ENCODE peak calls at places on chromosomes 13 and 19, in eight cellular contexts. One of them, this sample, is unnamed. For H3K9me3, the result is how much of the 10 kb centered on the place peaks cover.

GRCh38 chr13:110811008-110811720 is 97.7 kb downstream of the ING1 start:
- DNase-seq in breast epithelium: no peak
- DNase-seq in spleen: no peak
- DNase-seq in vagina: no peak
- DNase-seq in HepG2: no peak
- DNase-seq in sigmoid colon: no peak
- DNase-seq in H1: no peak
- DNase-seq in stomach: no peak
- DNase-seq in this sample: no peak

GRCh38 chr13:75587679-75588078 is 38.1 kb downstream of the UCHL3 start:
- DNase-seq in breast epithelium: no peak
- DNase-seq in spleen: no peak
- DNase-seq in vagina: no peak
- DNase-seq in HepG2: peak
- DNase-seq in sigmoid colon: no peak
- DNase-seq in H1: no peak
- DNase-seq in stomach: no peak
- DNase-seq in this sample: no peak

GRCh38 chr13:25908390-25908789 is 143.4 kb downstream of the SHISA2 start:
- DNase-seq in breast epithelium: no peak
- DNase-seq in spleen: no peak
- DNase-seq in vagina: no peak
- DNase-seq in HepG2: no peak
- DNase-seq in sigmoid colon: no peak
- DNase-seq in H1: no peak
- DNase-seq in stomach: no peak
- DNase-seq in this sample: no peak

GRCh38 chr13:106357198-106357597 is 178.3 kb downstream of the EFNB2 start:
- DNase-seq in breast epithelium: no peak
- DNase-seq in spleen: no peak
- DNase-seq in vagina: no peak
- DNase-seq in HepG2: no peak
- DNase-seq in sigmoid colon: no peak
- DNase-seq in H1: no peak
- DNase-seq in stomach: no peak
- DNase-seq in this sample: no peak

GRCh38 chr13:105984236-105984635 is 551.2 kb downstream of the EFNB2 start:
- DNase-seq in breast epithelium: no peak
- DNase-seq in spleen: no peak
- DNase-seq in vagina: no peak
- DNase-seq in HepG2: no peak
- DNase-seq in sigmoid colon: no peak
- DNase-seq in H1: no peak
- DNase-seq in stomach: no peak
- DNase-seq in this sample: no peak

GRCh38 chr13:41291246-41291645 is 19.8 kb upstream of the NAA16 start:
- DNase-seq in breast epithelium: no peak
- DNase-seq in spleen: no peak
- DNase-seq in vagina: no peak
- DNase-seq in HepG2: no peak
- DNase-seq in sigmoid colon: no peak
- DNase-seq in H1: no peak
- DNase-seq in stomach: no peak
- DNase-seq in this sample: no peak

GRCh38 chr13:37621811-37622361 is 23.3 kb upstream of the POSTN start:
- DNase-seq in breast epithelium: no peak
- DNase-seq in spleen: no peak
- DNase-seq in vagina: no peak
- DNase-seq in HepG2: no peak
- DNase-seq in sigmoid colon: no peak
- DNase-seq in H1: no peak
- DNase-seq in stomach: no peak
- DNase-seq in this sample: no peak

GRCh38 chr13:76758257-76758656 is 127.9 kb downstream of the KCTD12 start:
- DNase-seq in breast epithelium: no peak
- DNase-seq in spleen: no peak
- DNase-seq in vagina: no peak
- DNase-seq in HepG2: no peak
- DNase-seq in sigmoid colon: no peak
- DNase-seq in H1: no peak
- DNase-seq in stomach: no peak
- DNase-seq in this sample: no peak

DNA sequence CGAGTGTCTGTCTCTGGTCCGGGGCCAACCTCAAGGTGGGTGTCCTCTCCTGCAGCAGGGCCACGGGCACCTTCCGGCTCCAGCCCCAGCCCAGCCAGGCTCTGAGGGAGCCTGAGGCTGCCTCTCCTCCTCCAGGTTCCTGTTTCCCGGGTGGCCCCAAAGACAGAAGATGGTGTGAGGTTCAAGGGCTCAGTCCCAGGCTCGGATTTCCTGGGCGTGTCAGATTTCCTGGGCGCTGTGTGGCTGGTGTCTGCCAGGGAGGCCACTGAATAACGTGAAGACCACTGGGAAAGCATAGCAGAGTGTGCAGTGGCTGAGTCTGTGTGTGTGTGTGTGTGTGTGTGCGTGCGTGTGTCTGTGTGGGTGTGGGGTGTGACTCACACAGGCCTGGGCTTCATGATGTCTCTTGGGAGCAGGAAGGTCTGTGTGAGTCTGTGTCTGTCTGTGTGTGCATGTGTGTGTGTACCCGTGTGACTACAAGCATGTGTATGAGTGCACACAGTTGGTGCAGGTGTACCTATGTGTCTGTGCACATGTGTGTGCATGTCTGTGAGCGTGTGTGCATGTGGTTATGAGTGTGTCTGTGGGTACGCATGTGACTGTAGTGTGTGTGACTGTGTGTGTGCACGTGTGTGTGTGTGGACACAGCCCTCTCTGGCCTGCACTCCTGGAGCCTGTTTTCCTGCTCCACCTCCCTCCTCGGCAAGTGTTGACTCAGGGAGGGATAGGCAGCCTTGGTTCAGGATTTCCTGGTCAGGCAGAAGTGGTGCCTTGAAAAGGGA is 28.3 kb downstream of the CEBPA start:
- DNase-seq in breast epithelium: peak
- DNase-seq in spleen: peak
- DNase-seq in vagina: no peak
- DNase-seq in HepG2: peak
- DNase-seq in sigmoid colon: no peak
- DNase-seq in H1: no peak
- DNase-seq in stomach: peak
- DNase-seq in this sample: no peak
- H3K27ac ChIP-seq in breast epithelium: peak
- H3K27ac ChIP-seq in spleen: peak
- H3K27ac ChIP-seq in vagina: peak
- H3K27ac ChIP-seq in HepG2: peak
- H3K27ac ChIP-seq in sigmoid colon: no peak
- H3K27ac ChIP-seq in H1: no peak
- H3K27ac ChIP-seq in stomach: peak
- H3K27ac ChIP-seq in this sample: peak

DNA sequence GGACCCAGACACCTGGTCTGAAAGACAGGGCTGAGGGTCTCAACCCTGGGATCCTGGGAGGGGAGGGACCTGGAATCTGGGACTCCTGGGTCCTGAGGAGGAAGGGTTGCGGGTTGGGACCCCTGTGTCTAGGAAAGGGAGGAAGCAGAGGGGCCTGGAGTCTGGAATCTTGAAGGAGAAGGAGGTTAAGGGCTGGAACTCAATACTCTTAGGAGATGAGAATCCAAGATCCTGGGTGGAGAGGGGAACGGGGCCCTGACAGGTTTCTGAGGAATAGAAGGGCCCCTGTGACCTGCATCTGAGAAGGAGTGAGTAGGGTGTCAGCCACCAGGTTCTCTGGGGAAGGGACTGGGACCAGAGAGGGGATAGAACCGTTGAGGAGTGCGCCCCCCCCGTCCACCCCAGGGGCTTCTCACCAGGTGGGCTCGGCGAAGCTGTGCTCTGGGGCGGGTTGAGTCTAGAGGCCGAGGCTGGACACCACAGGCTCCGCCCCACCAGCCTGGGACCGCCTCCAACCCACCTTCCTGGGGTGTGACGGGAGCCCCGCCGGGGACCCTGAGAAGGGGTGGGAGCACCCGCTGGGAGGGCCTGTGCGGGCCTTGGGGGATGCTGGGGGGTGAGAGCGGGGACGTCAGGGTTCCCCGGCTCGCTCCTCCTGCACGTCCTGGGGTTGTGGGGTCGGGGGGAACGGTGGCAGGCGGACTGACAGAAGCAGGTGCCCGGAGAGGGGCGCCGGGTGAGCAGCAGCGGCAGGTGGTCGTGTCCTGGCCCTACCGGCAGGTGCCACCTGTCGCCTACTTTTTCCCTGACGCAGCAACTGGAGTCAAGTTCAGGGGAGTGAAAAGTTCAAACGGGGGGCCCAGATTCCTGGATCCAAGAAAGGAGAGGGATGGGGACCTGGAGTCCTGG is at the start of gene MAMSTR:
- DNase-seq in breast epithelium: no peak
- DNase-seq in spleen: peak
- DNase-seq in vagina: no peak
- DNase-seq in HepG2: no peak
- DNase-seq in sigmoid colon: no peak
- DNase-seq in H1: no peak
- DNase-seq in stomach: no peak
- DNase-seq in this sample: no peak
- TF ChIP-seq POLR2AphosphoS5 in breast epithelium: no peak
- TF ChIP-seq POLR2AphosphoS5 in spleen: peak
- TF ChIP-seq POLR2AphosphoS5 in vagina: no peak
- TF ChIP-seq POLR2AphosphoS5 in HepG2: no peak
- TF ChIP-seq POLR2AphosphoS5 in sigmoid colon: no peak
- TF ChIP-seq POLR2AphosphoS5 in H1: no peak
- TF ChIP-seq POLR2AphosphoS5 in stomach: no peak
- TF ChIP-seq POLR2AphosphoS5 in this sample: no peak

DNA sequence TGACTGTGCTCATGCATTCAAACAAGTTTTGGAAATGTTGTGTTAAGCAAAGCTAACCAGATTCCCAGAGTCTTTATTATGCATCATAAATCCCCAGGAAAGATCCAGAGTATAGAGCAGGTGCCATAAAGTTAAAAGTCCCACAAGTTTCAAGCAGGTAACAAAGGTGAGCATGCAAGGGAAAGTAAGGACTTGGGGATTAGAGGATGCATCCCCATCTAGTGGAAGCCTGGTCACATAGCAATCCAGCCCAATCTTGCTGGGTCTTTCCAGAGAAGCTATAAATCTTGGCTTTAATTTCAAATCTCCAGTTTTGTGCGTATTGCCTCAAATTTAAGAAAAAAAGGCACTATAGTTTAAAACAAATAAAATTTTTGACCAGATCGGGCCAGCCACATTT is 72.7 kb downstream of the ZNF254 start:
- DNase-seq in breast epithelium: no peak
- DNase-seq in spleen: no peak
- DNase-seq in vagina: no peak
- DNase-seq in HepG2: peak
- DNase-seq in sigmoid colon: no peak
- DNase-seq in H1: peak
- DNase-seq in stomach: no peak
- DNase-seq in this sample: no peak
- H3K9me3 ChIP-seq in breast epithelium: under half
- H3K9me3 ChIP-seq in spleen: half or more
- H3K9me3 ChIP-seq in vagina: under half
- H3K9me3 ChIP-seq in HepG2: half or more
- H3K9me3 ChIP-seq in sigmoid colon: under half
- H3K9me3 ChIP-seq in H1: half or more
- H3K9me3 ChIP-seq in stomach: under half
- H3K9me3 ChIP-seq in this sample: half or more

DNA sequence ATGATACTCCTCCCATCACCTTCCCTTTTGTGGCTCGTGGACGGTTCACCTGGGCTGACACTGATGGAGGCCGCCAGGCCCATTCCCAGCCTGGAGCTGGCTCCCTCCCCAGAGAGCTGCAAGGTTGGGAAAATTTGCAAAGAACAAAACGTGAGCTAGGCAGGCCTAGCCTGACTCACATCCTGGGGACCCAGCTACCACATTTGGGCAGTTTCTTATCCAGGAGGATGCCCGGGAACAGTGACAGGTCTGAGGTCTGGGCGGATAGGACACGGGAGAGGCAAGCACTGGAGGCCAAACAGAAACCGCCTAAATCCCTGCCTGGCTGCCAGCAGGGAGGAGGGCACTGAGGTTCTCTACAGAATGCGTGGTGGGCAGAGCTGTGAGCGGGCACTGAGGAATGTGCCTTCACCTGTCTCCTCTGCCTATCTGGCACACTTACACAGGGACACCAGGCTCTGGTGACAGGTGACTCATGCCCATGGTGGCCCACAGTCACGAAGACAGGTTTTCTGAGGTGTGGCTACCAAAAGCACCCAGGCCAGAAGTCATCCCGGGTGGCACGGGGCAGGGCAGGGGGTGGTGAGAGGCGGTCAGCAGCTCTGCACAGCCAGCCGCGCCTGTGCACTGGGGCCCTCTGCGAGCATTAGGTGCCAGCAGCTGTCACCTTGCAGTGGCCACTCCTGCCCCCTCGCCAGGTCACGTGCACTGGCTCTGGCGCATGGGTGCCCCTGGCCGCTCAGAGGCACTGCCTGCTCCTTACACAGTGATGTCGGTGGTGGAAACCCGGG is 23.2 kb downstream of the SH3GL1 start:
- DNase-seq in breast epithelium: no peak
- DNase-seq in spleen: no peak
- DNase-seq in vagina: no peak
- DNase-seq in HepG2: no peak
- DNase-seq in sigmoid colon: peak
- DNase-seq in H1: no peak
- DNase-seq in stomach: peak
- DNase-seq in this sample: no peak
- H3K27ac ChIP-seq in breast epithelium: peak
- H3K27ac ChIP-seq in spleen: peak
- H3K27ac ChIP-seq in vagina: peak
- H3K27ac ChIP-seq in HepG2: no peak
- H3K27ac ChIP-seq in sigmoid colon: peak
- H3K27ac ChIP-seq in H1: no peak
- H3K27ac ChIP-seq in stomach: peak
- H3K27ac ChIP-seq in this sample: peak

GRCh38 chr13:100106705-100107104 is 17.8 kb downstream of the PCCA start:
- DNase-seq in breast epithelium: no peak
- DNase-seq in spleen: no peak
- DNase-seq in vagina: no peak
- DNase-seq in HepG2: no peak
- DNase-seq in sigmoid colon: no peak
- DNase-seq in H1: no peak
- DNase-seq in stomach: no peak
- DNase-seq in this sample: no peak
- TF ChIP-seq POLR2AphosphoS5 in breast epithelium: no peak
- TF ChIP-seq POLR2AphosphoS5 in spleen: no peak
- TF ChIP-seq POLR2AphosphoS5 in vagina: no peak
- TF ChIP-seq POLR2AphosphoS5 in HepG2: no peak
- TF ChIP-seq POLR2AphosphoS5 in sigmoid colon: no peak
- TF ChIP-seq POLR2AphosphoS5 in H1: no peak
- TF ChIP-seq POLR2AphosphoS5 in stomach: no peak
- TF ChIP-seq POLR2AphosphoS5 in this sample: no peak

GRCh38 chr19:9329999-9330398 is 6.0 kb downstream of the ZNF559 start:
- DNase-seq in breast epithelium: no peak
- DNase-seq in spleen: no peak
- DNase-seq in vagina: no peak
- DNase-seq in HepG2: no peak
- DNase-seq in sigmoid colon: no peak
- DNase-seq in H1: no peak
- DNase-seq in stomach: no peak
- DNase-seq in this sample: no peak
- H3K9me3 ChIP-seq in breast epithelium: half or more
- H3K9me3 ChIP-seq in spleen: half or more
- H3K9me3 ChIP-seq in vagina: half or more
- H3K9me3 ChIP-seq in HepG2: half or more
- H3K9me3 ChIP-seq in sigmoid colon: half or more
- H3K9me3 ChIP-seq in H1: under half
- H3K9me3 ChIP-seq in stomach: half or more
- H3K9me3 ChIP-seq in this sample: half or more